ENCODE peak calls at places on chromosomes 13 and 19, in eight cellular contexts. One of them, this sample, is unnamed.

GRCh38 chr13:93786846-93787245 is 560.2 kb downstream of the GPC6 start:
- DNase-seq in tibial nerve: no peak
- DNase-seq in upper lobe of left lung: no peak
- DNase-seq in suprapubic skin: no peak
- DNase-seq in GM12878: no peak
- DNase-seq in stomach: no peak
- DNase-seq in A549: no peak
- DNase-seq in ovary: no peak
- DNase-seq in this sample: no peak

GRCh38 chr19:48370955-48371354 is 6.8 kb downstream of the SYNGR4 start:
- DNase-seq in tibial nerve: no peak
- DNase-seq in upper lobe of left lung: no peak
- DNase-seq in suprapubic skin: no peak
- DNase-seq in GM12878: no peak
- DNase-seq in stomach: no peak
- DNase-seq in A549: no peak
- DNase-seq in ovary: no peak
- DNase-seq in this sample: no peak

GRCh38 chr13:107025991-107026390 is 458.1 kb upstream of the ARGLU1 start:
- DNase-seq in tibial nerve: no peak
- DNase-seq in upper lobe of left lung: no peak
- DNase-seq in suprapubic skin: no peak
- DNase-seq in GM12878: no peak
- DNase-seq in stomach: no peak
- DNase-seq in A549: no peak
- DNase-seq in ovary: no peak
- DNase-seq in this sample: no peak

GRCh38 chr13:40527914-40528313 is 138.5 kb downstream of the FOXO1 start:
- DNase-seq in tibial nerve: no peak
- DNase-seq in upper lobe of left lung: no peak
- DNase-seq in suprapubic skin: no peak
- DNase-seq in GM12878: no peak
- DNase-seq in stomach: no peak
- DNase-seq in A549: no peak
- DNase-seq in ovary: no peak
- DNase-seq in this sample: no peak

GRCh38 chr13:77351326-77351725 is 24.4 kb upstream of the MYCBP2 start:
- DNase-seq in tibial nerve: no peak
- DNase-seq in upper lobe of left lung: no peak
- DNase-seq in suprapubic skin: no peak
- DNase-seq in GM12878: no peak
- DNase-seq in stomach: no peak
- DNase-seq in A549: no peak
- DNase-seq in ovary: no peak
- DNase-seq in this sample: no peak

GRCh38 chr19:40277356-40277755 is 7.8 kb downstream of the AKT2 start:
- DNase-seq in tibial nerve: no peak
- DNase-seq in upper lobe of left lung: no peak
- DNase-seq in suprapubic skin: no peak
- DNase-seq in GM12878: no peak
- DNase-seq in stomach: no peak
- DNase-seq in A549: no peak
- DNase-seq in ovary: no peak
- DNase-seq in this sample: peak; percentile 52

GRCh38 chr19:12783849-12784393 is 7.4 kb upstream of the JUNB start:
- DNase-seq in tibial nerve: no peak
- DNase-seq in upper lobe of left lung: peak; percentile 90
- DNase-seq in suprapubic skin: no peak
- DNase-seq in GM12878: no peak
- DNase-seq in stomach: no peak
- DNase-seq in A549: peak; percentile 87
- DNase-seq in ovary: peak; percentile 60
- DNase-seq in this sample: no peak

GRCh38 chr19:8209111-8209964 is at the start of gene CERS4:
- DNase-seq in tibial nerve: peak; percentile 48
- DNase-seq in upper lobe of left lung: peak; percentile 96
- DNase-seq in suprapubic skin: peak; percentile 80
- DNase-seq in GM12878: no peak
- DNase-seq in stomach: peak; percentile 81
- DNase-seq in A549: peak; percentile 25
- DNase-seq in ovary: peak; percentile 88
- DNase-seq in this sample: peak; percentile 90

GRCh38 chr19:13974073-13974472 is 21.8 kb downstream of the DCAF15 start:
- DNase-seq in tibial nerve: no peak
- DNase-seq in upper lobe of left lung: no peak
- DNase-seq in suprapubic skin: no peak
- DNase-seq in GM12878: no peak
- DNase-seq in stomach: peak; percentile 47
- DNase-seq in A549: peak; percentile 32
- DNase-seq in ovary: no peak
- DNase-seq in this sample: no peak

GRCh38 chr19:42121666-42122069 is 10.6 kb downstream of the POU2F2 start:
- DNase-seq in tibial nerve: no peak
- DNase-seq in upper lobe of left lung: no peak
- DNase-seq in suprapubic skin: no peak
- DNase-seq in GM12878: peak; percentile 52
- DNase-seq in stomach: no peak
- DNase-seq in A549: no peak
- DNase-seq in ovary: no peak
- DNase-seq in this sample: no peak

GRCh38 chr13:28566891-28567290 is 72.0 kb upstream of the FLT1 start:
- DNase-seq in tibial nerve: no peak
- DNase-seq in upper lobe of left lung: no peak
- DNase-seq in suprapubic skin: no peak
- DNase-seq in GM12878: no peak
- DNase-seq in stomach: no peak
- DNase-seq in A549: no peak
- DNase-seq in ovary: no peak
- DNase-seq in this sample: no peak

GRCh38 chr13:47858678-47859050 is 142.4 kb downstream of the SUCLA2 start:
- DNase-seq in tibial nerve: no peak
- DNase-seq in upper lobe of left lung: no peak
- DNase-seq in suprapubic skin: no peak
- DNase-seq in GM12878: no peak
- DNase-seq in stomach: no peak
- DNase-seq in A549: no peak
- DNase-seq in ovary: no peak
- DNase-seq in this sample: no peak

GRCh38 chr13:51697181-51697580 is 106.8 kb downstream of the DHRS12 start:
- DNase-seq in tibial nerve: no peak
- DNase-seq in upper lobe of left lung: no peak
- DNase-seq in suprapubic skin: no peak
- DNase-seq in GM12878: no peak
- DNase-seq in stomach: no peak
- DNase-seq in A549: no peak
- DNase-seq in ovary: no peak
- DNase-seq in this sample: no peak

GRCh38 chr19:3284759-3285646 is 60.5 kb downstream of the CELF5 start:
- DNase-seq in tibial nerve: no peak
- DNase-seq in upper lobe of left lung: peak; percentile 90
- DNase-seq in suprapubic skin: peak; percentile 91
- DNase-seq in GM12878: no peak
- DNase-seq in stomach: peak; percentile 98
- DNase-seq in A549: peak; percentile 99
- DNase-seq in ovary: peak; percentile 100
- DNase-seq in this sample: no peak

GRCh38 chr13:68692049-68692448 is 1415.6 kb upstream of the ATXN8OS start:
- DNase-seq in tibial nerve: no peak
- DNase-seq in upper lobe of left lung: no peak
- DNase-seq in suprapubic skin: no peak
- DNase-seq in GM12878: no peak
- DNase-seq in stomach: no peak
- DNase-seq in A549: no peak
- DNase-seq in ovary: no peak
- DNase-seq in this sample: no peak

DNA sequence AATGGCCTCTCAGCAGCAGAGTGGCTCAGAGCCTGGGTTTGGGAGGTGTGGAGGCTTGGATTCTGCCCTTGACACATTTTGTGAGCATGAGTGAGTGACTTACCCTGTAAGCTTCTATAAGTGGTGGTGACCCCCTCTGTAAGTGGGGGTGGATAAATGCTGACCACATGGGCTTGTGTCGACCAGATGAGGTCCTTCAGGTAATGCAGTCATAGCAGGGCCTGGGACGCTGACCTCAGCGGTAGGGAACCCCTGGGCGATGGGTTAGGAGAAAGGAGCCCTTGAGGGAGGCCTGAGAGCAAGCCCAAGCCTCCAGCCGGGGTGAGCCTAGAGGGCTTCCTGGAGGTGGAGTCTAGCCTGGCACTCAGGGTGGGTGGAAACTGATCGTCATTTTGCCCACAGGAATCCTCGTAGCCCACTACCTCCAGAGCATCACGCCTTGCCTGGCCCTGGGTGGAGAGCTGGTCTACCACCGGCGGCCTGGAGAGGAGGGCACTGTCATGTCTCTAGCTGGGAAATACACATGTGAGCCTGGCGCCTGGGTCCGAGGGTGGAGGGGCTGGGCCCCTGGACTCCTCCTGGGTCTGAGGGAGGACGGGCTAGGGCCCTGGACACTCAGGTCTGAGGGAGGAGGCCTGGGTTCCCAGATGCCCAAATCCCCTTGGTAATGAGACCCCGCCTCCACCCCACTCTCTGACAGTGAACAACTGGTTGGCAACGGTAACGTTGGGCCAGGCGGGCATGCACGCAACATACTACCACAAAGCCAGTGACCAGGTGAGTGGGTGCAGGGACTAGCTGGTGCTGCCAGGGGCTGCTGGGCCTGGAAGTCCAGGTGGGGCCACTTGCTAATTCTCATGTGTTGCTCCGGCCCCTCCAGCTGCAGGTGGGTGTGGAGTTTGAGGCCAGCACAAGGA is 5.0 kb upstream of the APOE start:
- DNase-seq in tibial nerve: no peak
- DNase-seq in upper lobe of left lung: peak; percentile 63
- DNase-seq in suprapubic skin: no peak
- DNase-seq in GM12878: no peak
- DNase-seq in stomach: no peak
- DNase-seq in A549: no peak
- DNase-seq in ovary: no peak
- DNase-seq in this sample: no peak
- H3K27ac ChIP-seq in tibial nerve: no peak overlapping the region
- H3K27ac ChIP-seq in upper lobe of left lung: no peak overlapping the region
- H3K27ac ChIP-seq in suprapubic skin: no peak overlapping the region
- H3K27ac ChIP-seq in GM12878: no peak overlapping the region
- H3K27ac ChIP-seq in stomach: no peak overlapping the region
- H3K27ac ChIP-seq in A549: no peak overlapping the region
- H3K27ac ChIP-seq in ovary: no peak overlapping the region
- H3K27ac ChIP-seq in this sample: no peak overlapping the region

DNA sequence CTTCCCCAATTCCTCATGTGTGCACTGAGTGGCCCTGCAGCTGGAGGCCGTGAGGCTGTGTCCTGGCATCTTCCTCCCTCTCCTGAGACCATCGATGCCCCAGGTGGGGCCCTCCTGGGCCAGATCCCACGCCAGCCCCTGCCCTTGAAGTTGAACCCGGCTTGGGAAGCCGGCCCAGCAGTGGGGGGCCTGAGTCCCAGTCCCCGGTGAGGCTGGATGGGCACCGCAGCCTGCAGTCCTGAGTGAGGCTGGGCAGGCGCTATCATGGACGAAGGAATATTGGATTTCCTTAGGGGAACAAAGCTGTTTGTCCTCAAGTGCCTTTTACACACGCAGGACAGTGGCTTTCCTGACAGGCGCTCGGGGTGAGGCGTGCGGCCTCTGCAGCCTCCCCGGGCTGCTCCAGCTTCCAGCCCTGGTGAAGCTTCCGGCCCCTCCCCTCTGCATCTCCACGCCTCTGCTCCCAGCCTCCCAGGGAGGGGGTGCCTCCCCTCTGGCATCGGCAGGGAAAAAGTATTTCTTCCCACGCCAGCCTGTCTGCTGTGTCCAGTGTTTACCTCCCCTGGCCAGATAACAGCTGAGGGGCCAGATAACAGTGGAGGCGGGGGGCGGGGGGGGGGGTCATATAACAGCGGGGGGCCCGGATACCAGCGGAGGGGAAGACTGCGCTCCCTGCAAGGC is 159.5 kb downstream of the KDM4B start:
- DNase-seq in tibial nerve: peak; percentile 39
- DNase-seq in upper lobe of left lung: peak; percentile 72
- DNase-seq in suprapubic skin: no peak
- DNase-seq in GM12878: no peak
- DNase-seq in stomach: peak; percentile 71
- DNase-seq in A549: no peak
- DNase-seq in ovary: peak; percentile 89
- DNase-seq in this sample: peak; percentile 85
- TF ChIP-seq POLR2A in tibial nerve: no peak
- TF ChIP-seq POLR2A in upper lobe of left lung: no peak
- TF ChIP-seq POLR2A in suprapubic skin: no peak
- TF ChIP-seq POLR2A in GM12878: no peak
- TF ChIP-seq POLR2A in stomach: no peak
- TF ChIP-seq POLR2A in A549: no peak
- TF ChIP-seq POLR2A in ovary: no peak
- TF ChIP-seq POLR2A in this sample: no peak

DNA sequence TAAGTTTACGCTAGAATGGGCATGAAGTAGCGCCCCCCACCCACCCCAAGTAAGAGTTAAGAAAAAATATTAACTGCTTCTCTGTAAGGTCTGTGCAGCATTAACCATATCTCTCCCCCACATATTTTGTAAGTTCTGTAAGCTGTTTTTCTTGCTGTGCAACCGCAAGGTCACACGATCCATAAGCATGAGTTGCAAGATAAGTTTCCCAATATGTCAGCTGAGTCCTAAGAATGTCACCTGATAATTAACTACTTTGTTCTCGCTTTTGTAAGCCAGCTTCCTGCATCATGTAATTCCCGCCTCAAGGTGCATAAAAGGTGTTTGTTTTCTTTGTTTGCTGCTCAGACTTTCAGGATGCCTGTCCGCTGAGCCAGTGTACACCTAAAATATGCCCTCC is 187.0 kb downstream of the MYO16 start:
- DNase-seq in tibial nerve: no peak
- DNase-seq in upper lobe of left lung: no peak
- DNase-seq in suprapubic skin: no peak
- DNase-seq in GM12878: no peak
- DNase-seq in stomach: no peak
- DNase-seq in A549: no peak
- DNase-seq in ovary: no peak
- DNase-seq in this sample: no peak
- TF ChIP-seq EP300 in tibial nerve: no peak
- TF ChIP-seq EP300 in upper lobe of left lung: no peak
- TF ChIP-seq EP300 in suprapubic skin: no peak
- TF ChIP-seq EP300 in GM12878: no peak
- TF ChIP-seq EP300 in stomach: no peak
- TF ChIP-seq EP300 in A549: no peak
- TF ChIP-seq EP300 in ovary: no peak
- TF ChIP-seq EP300 in this sample: no peak

DNA sequence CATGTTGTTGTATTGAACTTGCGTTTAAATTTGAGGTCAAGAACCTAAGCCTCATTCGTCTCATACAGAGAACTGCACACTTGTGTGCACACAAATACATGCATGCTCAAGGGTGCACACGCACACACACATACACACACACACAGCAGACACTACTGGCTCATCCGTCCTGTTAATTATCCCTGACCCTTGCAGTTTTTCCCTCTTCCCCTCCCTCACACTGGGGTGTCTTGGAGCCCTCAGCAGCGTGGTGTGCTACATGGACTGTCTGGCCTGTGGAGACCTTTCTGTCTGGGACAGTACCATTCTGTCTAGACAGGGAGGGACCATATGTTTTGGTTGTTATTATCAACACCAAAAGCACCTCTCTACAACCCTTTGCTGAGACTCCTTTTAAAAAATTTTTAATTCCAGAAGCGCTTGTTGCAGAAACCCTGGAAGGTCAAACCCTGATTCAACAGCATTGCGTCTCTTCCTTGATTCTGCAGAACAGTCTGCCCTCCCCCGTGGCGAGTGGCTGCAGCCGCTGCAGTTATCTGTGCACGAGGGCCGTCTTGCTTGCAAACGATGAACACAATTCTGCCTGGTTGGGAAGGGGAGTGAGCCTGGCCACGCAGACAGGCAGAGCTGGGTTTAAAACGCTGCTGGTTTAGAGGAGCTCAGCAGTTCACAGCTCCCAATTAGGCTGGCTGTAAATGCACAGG is 374.0 kb downstream of the IRS2 start:
- DNase-seq in tibial nerve: no peak
- DNase-seq in upper lobe of left lung: peak; percentile 48
- DNase-seq in suprapubic skin: no peak
- DNase-seq in GM12878: no peak
- DNase-seq in stomach: peak; percentile 34
- DNase-seq in A549: peak; percentile 60
- DNase-seq in ovary: peak; percentile 76
- DNase-seq in this sample: no peak
- H3K27ac ChIP-seq in tibial nerve: no peak overlapping the region
- H3K27ac ChIP-seq in upper lobe of left lung: no peak overlapping the region
- H3K27ac ChIP-seq in suprapubic skin: no peak overlapping the region
- H3K27ac ChIP-seq in GM12878: no peak overlapping the region
- H3K27ac ChIP-seq in stomach: no peak overlapping the region
- H3K27ac ChIP-seq in A549: peak overlapping the region; percentile 82
- H3K27ac ChIP-seq in ovary: no peak overlapping the region
- H3K27ac ChIP-seq in this sample: no peak overlapping the region

This sample was measured in sigmoid colon.